ENCODE peak calls at places on chromosome 3, in seven cellular contexts. One of them, this sample, is unnamed.

GRCh38 chr3:126113238-126113555 is 29.3 kb upstream of the SLC41A3 start:
- DNase-seq in progenitor cell of endocrine pancreas: no peak
- DNase-seq in tibial artery: peak
- DNase-seq in lung: no peak
- DNase-seq in heart left ventricle: no peak
- DNase-seq in Calu3: no peak
- DNase-seq in bronchial epithelial cell: no peak
- DNase-seq in this sample: no peak

GRCh38 chr3:71072288-71072687 is 511.2 kb downstream of the FOXP1 start:
- DNase-seq in progenitor cell of endocrine pancreas: no peak
- DNase-seq in tibial artery: no peak
- DNase-seq in lung: no peak
- DNase-seq in heart left ventricle: no peak
- DNase-seq in Calu3: no peak
- DNase-seq in bronchial epithelial cell: no peak
- DNase-seq in this sample: no peak

GRCh38 chr3:14096742-14097141 is 27.9 kb downstream of the CHCHD4 start:
- DNase-seq in progenitor cell of endocrine pancreas: no peak
- DNase-seq in tibial artery: no peak
- DNase-seq in lung: no peak
- DNase-seq in heart left ventricle: no peak
- DNase-seq in Calu3: no peak
- DNase-seq in bronchial epithelial cell: no peak
- DNase-seq in this sample: no peak

GRCh38 chr3:179452166-179452544 is 885 bp upstream of the GNB4 start:
- DNase-seq in progenitor cell of endocrine pancreas: no peak
- DNase-seq in tibial artery: no peak
- DNase-seq in lung: no peak
- DNase-seq in heart left ventricle: no peak
- DNase-seq in Calu3: no peak
- DNase-seq in bronchial epithelial cell: no peak
- DNase-seq in this sample: peak

GRCh38 chr3:44206862-44207652 is 34.6 kb upstream of the TOPAZ1 start:
- DNase-seq in progenitor cell of endocrine pancreas: no peak
- DNase-seq in tibial artery: no peak
- DNase-seq in lung: no peak
- DNase-seq in heart left ventricle: no peak
- DNase-seq in Calu3: no peak
- DNase-seq in bronchial epithelial cell: no peak
- DNase-seq in this sample: no peak

GRCh38 chr3:82002993-82003642 is 241.7 kb upstream of the GBE1 start:
- DNase-seq in progenitor cell of endocrine pancreas: no peak
- DNase-seq in tibial artery: no peak
- DNase-seq in lung: no peak
- DNase-seq in heart left ventricle: no peak
- DNase-seq in Calu3: no peak
- DNase-seq in bronchial epithelial cell: no peak
- DNase-seq in this sample: no peak

GRCh38 chr3:72490688-72491430 is 357.4 kb downstream of the SHQ1 start:
- DNase-seq in progenitor cell of endocrine pancreas: no peak
- DNase-seq in tibial artery: no peak
- DNase-seq in lung: no peak
- DNase-seq in heart left ventricle: no peak
- DNase-seq in Calu3: no peak
- DNase-seq in bronchial epithelial cell: no peak
- DNase-seq in this sample: no peak

GRCh38 chr3:179613807-179614206 is 9.2 kb downstream of the NDUFB5 start:
- DNase-seq in progenitor cell of endocrine pancreas: no peak
- DNase-seq in tibial artery: no peak
- DNase-seq in lung: no peak
- DNase-seq in heart left ventricle: no peak
- DNase-seq in Calu3: no peak
- DNase-seq in bronchial epithelial cell: no peak
- DNase-seq in this sample: no peak

GRCh38 chr3:185316740-185317407 is 46.1 kb upstream of the MAP3K13 start:
- DNase-seq in progenitor cell of endocrine pancreas: no peak
- DNase-seq in tibial artery: no peak
- DNase-seq in lung: no peak
- DNase-seq in heart left ventricle: no peak
- DNase-seq in Calu3: peak
- DNase-seq in bronchial epithelial cell: peak
- DNase-seq in this sample: peak

GRCh38 chr3:52388348-52388821 is 56.5 kb downstream of the SEMA3G start:
- DNase-seq in progenitor cell of endocrine pancreas: no peak
- DNase-seq in tibial artery: no peak
- DNase-seq in lung: no peak
- DNase-seq in heart left ventricle: no peak
- DNase-seq in Calu3: no peak
- DNase-seq in bronchial epithelial cell: no peak
- DNase-seq in this sample: no peak

GRCh38 chr3:126389112-126389791 is 5.5 kb upstream of the CFAP100 start:
- DNase-seq in progenitor cell of endocrine pancreas: peak
- DNase-seq in tibial artery: peak
- DNase-seq in lung: peak
- DNase-seq in heart left ventricle: peak
- DNase-seq in Calu3: peak
- DNase-seq in bronchial epithelial cell: peak
- DNase-seq in this sample: peak

GRCh38 chr3:131036200-131036816 is 9.6 kb downstream of the NEK11 start:
- DNase-seq in progenitor cell of endocrine pancreas: no peak
- DNase-seq in tibial artery: no peak
- DNase-seq in lung: no peak
- DNase-seq in heart left ventricle: no peak
- DNase-seq in Calu3: no peak
- DNase-seq in bronchial epithelial cell: peak
- DNase-seq in this sample: peak

GRCh38 chr3:30620402-30621360 is 14.3 kb downstream of the TGFBR2 start:
- DNase-seq in progenitor cell of endocrine pancreas: no peak
- DNase-seq in tibial artery: no peak
- DNase-seq in lung: no peak
- DNase-seq in heart left ventricle: no peak
- DNase-seq in Calu3: no peak
- DNase-seq in bronchial epithelial cell: no peak
- DNase-seq in this sample: no peak

GRCh38 chr3:71723452-71724170 is 1.6 kb downstream of the EIF4E3 start:
- DNase-seq in progenitor cell of endocrine pancreas: no peak
- DNase-seq in tibial artery: no peak
- DNase-seq in lung: no peak
- DNase-seq in heart left ventricle: no peak
- DNase-seq in Calu3: no peak
- DNase-seq in bronchial epithelial cell: no peak
- DNase-seq in this sample: no peak

GRCh38 chr3:149536429-149536828 is 61.9 kb downstream of the TM4SF4 start:
- DNase-seq in progenitor cell of endocrine pancreas: peak
- DNase-seq in tibial artery: peak
- DNase-seq in lung: peak
- DNase-seq in heart left ventricle: peak
- DNase-seq in Calu3: no peak
- DNase-seq in bronchial epithelial cell: no peak
- DNase-seq in this sample: peak

GRCh38 chr3:106281231-106281630 is 412.4 kb upstream of the CBLB start:
- DNase-seq in progenitor cell of endocrine pancreas: no peak
- DNase-seq in tibial artery: no peak
- DNase-seq in lung: no peak
- DNase-seq in heart left ventricle: no peak
- DNase-seq in Calu3: no peak
- DNase-seq in bronchial epithelial cell: no peak
- DNase-seq in this sample: no peak

GRCh38 chr3:169931747-169932520 is 20.6 kb downstream of the SAMD7 start:
- DNase-seq in progenitor cell of endocrine pancreas: no peak
- DNase-seq in tibial artery: no peak
- DNase-seq in lung: no peak
- DNase-seq in heart left ventricle: no peak
- DNase-seq in Calu3: no peak
- DNase-seq in bronchial epithelial cell: no peak
- DNase-seq in this sample: no peak

GRCh38 chr3:138082992-138083386 is 32.4 kb downstream of the DZIP1L start:
- DNase-seq in progenitor cell of endocrine pancreas: no peak
- DNase-seq in tibial artery: no peak
- DNase-seq in lung: no peak
- DNase-seq in heart left ventricle: no peak
- DNase-seq in Calu3: no peak
- DNase-seq in bronchial epithelial cell: no peak
- DNase-seq in this sample: no peak

GRCh38 chr3:184523825-184524615 is 37.6 kb upstream of the EPHB3 start:
- DNase-seq in progenitor cell of endocrine pancreas: no peak
- DNase-seq in tibial artery: no peak
- DNase-seq in lung: no peak
- DNase-seq in heart left ventricle: no peak
- DNase-seq in Calu3: peak
- DNase-seq in bronchial epithelial cell: peak
- DNase-seq in this sample: peak

GRCh38 chr3:73786346-73786807 is 161.6 kb upstream of the PDZRN3 start:
- DNase-seq in progenitor cell of endocrine pancreas: no peak
- DNase-seq in tibial artery: peak
- DNase-seq in lung: no peak
- DNase-seq in heart left ventricle: peak
- DNase-seq in Calu3: no peak
- DNase-seq in bronchial epithelial cell: peak
- DNase-seq in this sample: peak

GRCh38 chr3:60399861-60400845 is 851.1 kb downstream of the FHIT start:
- DNase-seq in progenitor cell of endocrine pancreas: no peak
- DNase-seq in tibial artery: no peak
- DNase-seq in lung: no peak
- DNase-seq in heart left ventricle: no peak
- DNase-seq in Calu3: peak
- DNase-seq in bronchial epithelial cell: peak
- DNase-seq in this sample: peak

GRCh38 chr3:45545476-45545875 is 49.1 kb upstream of the LIMD1 start:
- DNase-seq in progenitor cell of endocrine pancreas: no peak
- DNase-seq in tibial artery: no peak
- DNase-seq in lung: no peak
- DNase-seq in heart left ventricle: peak
- DNase-seq in Calu3: peak
- DNase-seq in bronchial epithelial cell: no peak
- DNase-seq in this sample: no peak

GRCh38 chr3:99967796-99968195 is 146.5 kb downstream of the FILIP1L start:
- DNase-seq in progenitor cell of endocrine pancreas: no peak
- DNase-seq in tibial artery: no peak
- DNase-seq in lung: no peak
- DNase-seq in heart left ventricle: no peak
- DNase-seq in Calu3: no peak
- DNase-seq in bronchial epithelial cell: peak
- DNase-seq in this sample: peak

GRCh38 chr3:111639316-111639715 is 44.2 kb upstream of the ZBED2 start:
- DNase-seq in progenitor cell of endocrine pancreas: no peak
- DNase-seq in tibial artery: no peak
- DNase-seq in lung: no peak
- DNase-seq in heart left ventricle: no peak
- DNase-seq in Calu3: no peak
- DNase-seq in bronchial epithelial cell: peak
- DNase-seq in this sample: no peak

GRCh38 chr3:111636506-111636905 is 41.4 kb upstream of the ZBED2 start:
- DNase-seq in progenitor cell of endocrine pancreas: no peak
- DNase-seq in tibial artery: no peak
- DNase-seq in lung: no peak
- DNase-seq in heart left ventricle: no peak
- DNase-seq in Calu3: no peak
- DNase-seq in bronchial epithelial cell: no peak
- DNase-seq in this sample: no peak

GRCh38 chr3:111635403-111635802 is 40.3 kb upstream of the ZBED2 start:
- DNase-seq in progenitor cell of endocrine pancreas: no peak
- DNase-seq in tibial artery: no peak
- DNase-seq in lung: no peak
- DNase-seq in heart left ventricle: no peak
- DNase-seq in Calu3: no peak
- DNase-seq in bronchial epithelial cell: no peak
- DNase-seq in this sample: no peak
- TF ChIP-seq CTCF in progenitor cell of endocrine pancreas: no peak
- TF ChIP-seq CTCF in tibial artery: no peak
- TF ChIP-seq CTCF in lung: no peak
- TF ChIP-seq CTCF in heart left ventricle: no peak
- TF ChIP-seq CTCF in Calu3: no peak
- TF ChIP-seq CTCF in bronchial epithelial cell: no peak
- TF ChIP-seq CTCF in this sample: no peak

DNA sequence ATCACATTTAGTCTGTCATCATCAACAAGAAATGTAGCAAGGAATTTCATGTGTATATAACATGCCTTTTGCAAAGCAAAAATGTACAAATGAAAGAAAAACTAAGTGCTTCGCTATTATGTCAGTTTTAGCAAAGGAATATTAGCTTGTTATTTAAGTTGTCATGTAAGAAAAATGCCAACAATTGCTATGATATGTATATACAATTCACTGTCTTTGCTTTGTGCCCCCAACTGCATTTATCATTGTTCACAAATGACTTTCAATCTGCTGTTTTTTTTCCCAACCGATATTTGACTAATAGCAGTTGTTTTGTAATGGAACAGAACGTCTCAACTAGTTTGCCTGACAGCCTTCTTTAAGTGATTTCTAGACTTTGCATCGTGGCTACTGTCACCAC is 207.1 kb downstream of the ROBO1 start:
- DNase-seq in progenitor cell of endocrine pancreas: no peak
- DNase-seq in tibial artery: no peak
- DNase-seq in lung: no peak
- DNase-seq in heart left ventricle: no peak
- DNase-seq in Calu3: no peak
- DNase-seq in bronchial epithelial cell: no peak
- DNase-seq in this sample: no peak
- TF ChIP-seq CTCF in progenitor cell of endocrine pancreas: no peak
- TF ChIP-seq CTCF in tibial artery: no peak
- TF ChIP-seq CTCF in lung: no peak
- TF ChIP-seq CTCF in heart left ventricle: no peak
- TF ChIP-seq CTCF in Calu3: no peak
- TF ChIP-seq CTCF in bronchial epithelial cell: no peak
- TF ChIP-seq CTCF in this sample: no peak

GRCh38 chr3:11655188-11655928 is 11.6 kb upstream of the VGLL4 start:
- DNase-seq in progenitor cell of endocrine pancreas: no peak
- DNase-seq in tibial artery: no peak
- DNase-seq in lung: no peak
- DNase-seq in heart left ventricle: no peak
- DNase-seq in Calu3: peak
- DNase-seq in bronchial epithelial cell: no peak
- DNase-seq in this sample: peak
- TF ChIP-seq CTCF in progenitor cell of endocrine pancreas: peak
- TF ChIP-seq CTCF in tibial artery: no peak
- TF ChIP-seq CTCF in lung: no peak
- TF ChIP-seq CTCF in heart left ventricle: no peak
- TF ChIP-seq CTCF in Calu3: peak
- TF ChIP-seq CTCF in bronchial epithelial cell: no peak
- TF ChIP-seq CTCF in this sample: no peak

DNA sequence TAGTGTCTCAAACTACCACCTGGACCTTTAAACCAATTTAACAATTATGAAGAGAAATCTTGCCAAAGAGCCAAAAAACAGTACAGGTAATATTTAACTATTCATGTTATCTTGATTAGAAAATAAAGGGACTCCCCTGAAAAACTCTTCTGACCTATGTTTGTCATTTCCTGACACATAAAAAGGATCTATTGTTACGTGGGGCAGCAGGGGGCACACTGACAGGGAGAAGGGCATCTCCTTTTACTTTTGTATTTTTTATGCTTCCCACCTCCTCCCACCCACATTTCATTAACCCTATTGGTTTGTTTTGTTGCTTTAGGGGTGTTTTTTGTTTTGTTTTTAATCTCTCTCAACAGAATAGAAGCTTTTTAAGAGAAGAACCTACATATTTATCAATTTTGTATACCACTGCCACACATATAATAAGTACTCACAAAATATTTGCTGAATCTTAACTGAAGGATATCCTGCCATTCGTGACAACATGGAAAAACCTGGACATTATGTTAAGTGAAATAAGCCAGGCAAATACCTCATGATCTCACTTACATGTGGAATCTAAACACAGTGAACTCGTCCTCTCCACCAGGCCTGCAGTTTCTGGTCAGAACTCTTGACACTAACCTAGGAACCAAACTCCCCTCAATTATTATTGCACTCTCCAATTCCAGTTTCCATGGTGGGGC is 17.7 kb downstream of the STAG1 start:
- DNase-seq in progenitor cell of endocrine pancreas: no peak
- DNase-seq in tibial artery: no peak
- DNase-seq in lung: no peak
- DNase-seq in heart left ventricle: no peak
- DNase-seq in Calu3: no peak
- DNase-seq in bronchial epithelial cell: no peak
- DNase-seq in this sample: no peak
- TF ChIP-seq CTCF in progenitor cell of endocrine pancreas: no peak
- TF ChIP-seq CTCF in tibial artery: no peak
- TF ChIP-seq CTCF in lung: no peak
- TF ChIP-seq CTCF in heart left ventricle: no peak
- TF ChIP-seq CTCF in Calu3: no peak
- TF ChIP-seq CTCF in bronchial epithelial cell: no peak
- TF ChIP-seq CTCF in this sample: no peak

This sample was measured in MCF 10A.